ENCODE peak calls at places on chromosomes 2 and 18, in nine cellular contexts. One of them, this sample, is unnamed.

GRCh38 chr2:169254774-169255173 is 107.6 kb downstream of the LRP2 start:
- DNase-seq in GM20000: no peak
- DNase-seq in CD4-positive, alpha-beta T cell: no peak
- DNase-seq in CD8-positive, alpha-beta T cell: no peak
- DNase-seq in sigmoid colon: no peak
- DNase-seq in BE2C: no peak
- DNase-seq in omental fat pad: no peak
- DNase-seq in prostate gland: no peak
- DNase-seq in foreskin fibroblast: no peak
- DNase-seq in this sample: no peak

GRCh38 chr2:175732523-175732922 is 269.5 kb downstream of the LNPK start:
- DNase-seq in BE2C: no peak
- DNase-seq in prostate gland: no peak
- DNase-seq in CD8-positive, alpha-beta T cell: no peak
- DNase-seq in foreskin fibroblast: no peak
- DNase-seq in omental fat pad: no peak
- DNase-seq in GM20000: no peak
- DNase-seq in CD4-positive, alpha-beta T cell: no peak
- DNase-seq in sigmoid colon: no peak
- DNase-seq in this sample: no peak

GRCh38 chr2:3849213-3849612 is 145.8 kb downstream of the DCDC2C start:
- DNase-seq in BE2C: no peak
- DNase-seq in GM20000: no peak
- DNase-seq in sigmoid colon: no peak
- DNase-seq in CD4-positive, alpha-beta T cell: no peak
- DNase-seq in foreskin fibroblast: no peak
- DNase-seq in omental fat pad: no peak
- DNase-seq in prostate gland: no peak
- DNase-seq in CD8-positive, alpha-beta T cell: no peak
- DNase-seq in this sample: no peak

GRCh38 chr18:61946449-61946848 is 53.6 kb upstream of the RNF152 start:
- DNase-seq in CD8-positive, alpha-beta T cell: no peak
- DNase-seq in CD4-positive, alpha-beta T cell: no peak
- DNase-seq in GM20000: no peak
- DNase-seq in prostate gland: no peak
- DNase-seq in BE2C: no peak
- DNase-seq in sigmoid colon: no peak
- DNase-seq in omental fat pad: no peak
- DNase-seq in foreskin fibroblast: peak
- DNase-seq in this sample: no peak

GRCh38 chr2:235833971-235834620 is 334.1 kb downstream of the GBX2 start:
- DNase-seq in CD8-positive, alpha-beta T cell: no peak
- DNase-seq in omental fat pad: no peak
- DNase-seq in sigmoid colon: peak
- DNase-seq in foreskin fibroblast: no peak
- DNase-seq in GM20000: no peak
- DNase-seq in prostate gland: no peak
- DNase-seq in CD4-positive, alpha-beta T cell: no peak
- DNase-seq in BE2C: no peak
- DNase-seq in this sample: no peak

GRCh38 chr2:201881731-201882130 is 75.4 kb downstream of the CDK15 start:
- DNase-seq in GM20000: no peak
- DNase-seq in sigmoid colon: no peak
- DNase-seq in CD8-positive, alpha-beta T cell: no peak
- DNase-seq in CD4-positive, alpha-beta T cell: no peak
- DNase-seq in foreskin fibroblast: no peak
- DNase-seq in BE2C: no peak
- DNase-seq in omental fat pad: no peak
- DNase-seq in prostate gland: no peak
- DNase-seq in this sample: no peak

GRCh38 chr18:38801640-38802039 is 1236.0 kb upstream of the CELF4 start:
- DNase-seq in CD8-positive, alpha-beta T cell: no peak
- DNase-seq in CD4-positive, alpha-beta T cell: no peak
- DNase-seq in GM20000: no peak
- DNase-seq in omental fat pad: no peak
- DNase-seq in foreskin fibroblast: no peak
- DNase-seq in sigmoid colon: no peak
- DNase-seq in BE2C: no peak
- DNase-seq in prostate gland: no peak
- DNase-seq in this sample: no peak

GRCh38 chr2:96231316-96231715 is 22.7 kb upstream of the STARD7 start:
- DNase-seq in BE2C: no peak
- DNase-seq in foreskin fibroblast: no peak
- DNase-seq in CD4-positive, alpha-beta T cell: no peak
- DNase-seq in omental fat pad: no peak
- DNase-seq in sigmoid colon: no peak
- DNase-seq in prostate gland: no peak
- DNase-seq in GM20000: no peak
- DNase-seq in CD8-positive, alpha-beta T cell: no peak
- DNase-seq in this sample: no peak

GRCh38 chr2:201860541-201861154 is 54.3 kb downstream of the CDK15 start:
- DNase-seq in omental fat pad: no peak
- DNase-seq in sigmoid colon: peak
- DNase-seq in prostate gland: peak
- DNase-seq in foreskin fibroblast: peak
- DNase-seq in CD4-positive, alpha-beta T cell: no peak
- DNase-seq in CD8-positive, alpha-beta T cell: no peak
- DNase-seq in GM20000: peak
- DNase-seq in BE2C: peak
- DNase-seq in this sample: peak

GRCh38 chr18:46406539-46406932 is 250.5 kb downstream of the LOXHD1 start:
- DNase-seq in foreskin fibroblast: no peak
- DNase-seq in prostate gland: no peak
- DNase-seq in omental fat pad: no peak
- DNase-seq in CD4-positive, alpha-beta T cell: no peak
- DNase-seq in sigmoid colon: no peak
- DNase-seq in BE2C: no peak
- DNase-seq in CD8-positive, alpha-beta T cell: no peak
- DNase-seq in GM20000: no peak
- DNase-seq in this sample: no peak

GRCh38 chr2:95760839-95761525 is 169.2 kb downstream of the TRIM43 start:
- DNase-seq in CD8-positive, alpha-beta T cell: no peak
- DNase-seq in CD4-positive, alpha-beta T cell: no peak
- DNase-seq in omental fat pad: no peak
- DNase-seq in sigmoid colon: no peak
- DNase-seq in prostate gland: no peak
- DNase-seq in foreskin fibroblast: peak
- DNase-seq in GM20000: no peak
- DNase-seq in BE2C: no peak
- DNase-seq in this sample: no peak

GRCh38 chr2:241701155-241701404 is 759 bp upstream of the ING5 start:
- DNase-seq in GM20000: no peak
- DNase-seq in omental fat pad: no peak
- DNase-seq in foreskin fibroblast: no peak
- DNase-seq in sigmoid colon: no peak
- DNase-seq in CD4-positive, alpha-beta T cell: no peak
- DNase-seq in BE2C: no peak
- DNase-seq in prostate gland: no peak
- DNase-seq in CD8-positive, alpha-beta T cell: no peak
- DNase-seq in this sample: no peak

GRCh38 chr2:61117534-61117933 is 44.5 kb upstream of the C2orf74 start:
- DNase-seq in sigmoid colon: no peak
- DNase-seq in prostate gland: no peak
- DNase-seq in foreskin fibroblast: peak
- DNase-seq in CD8-positive, alpha-beta T cell: no peak
- DNase-seq in omental fat pad: no peak
- DNase-seq in GM20000: peak
- DNase-seq in CD4-positive, alpha-beta T cell: no peak
- DNase-seq in BE2C: no peak
- DNase-seq in this sample: no peak

GRCh38 chr2:214127178-214127970 is 283.5 kb upstream of the VWC2L start:
- DNase-seq in prostate gland: no peak
- DNase-seq in GM20000: no peak
- DNase-seq in CD8-positive, alpha-beta T cell: no peak
- DNase-seq in BE2C: no peak
- DNase-seq in CD4-positive, alpha-beta T cell: no peak
- DNase-seq in omental fat pad: no peak
- DNase-seq in sigmoid colon: no peak
- DNase-seq in foreskin fibroblast: peak
- DNase-seq in this sample: no peak

GRCh38 chr2:113977660-113978523 is 88.0 kb downstream of the ACTR3 start:
- DNase-seq in foreskin fibroblast: peak
- DNase-seq in BE2C: peak
- DNase-seq in prostate gland: no peak
- DNase-seq in sigmoid colon: no peak
- DNase-seq in CD8-positive, alpha-beta T cell: no peak
- DNase-seq in GM20000: no peak
- DNase-seq in CD4-positive, alpha-beta T cell: no peak
- DNase-seq in omental fat pad: no peak
- DNase-seq in this sample: no peak
- TF ChIP-seq CTCF in foreskin fibroblast: peak
- TF ChIP-seq CTCF in BE2C: peak
- TF ChIP-seq CTCF in prostate gland: no peak
- TF ChIP-seq CTCF in sigmoid colon: no peak
- TF ChIP-seq CTCF in CD8-positive, alpha-beta T cell: no peak
- TF ChIP-seq CTCF in GM20000: no peak
- TF ChIP-seq CTCF in CD4-positive, alpha-beta T cell: no peak
- TF ChIP-seq CTCF in omental fat pad: no peak
- TF ChIP-seq CTCF in this sample: no peak

GRCh38 chr18:9832871-9833270 is 52.9 kb upstream of the TXNDC2 start:
- DNase-seq in sigmoid colon: no peak
- DNase-seq in foreskin fibroblast: no peak
- DNase-seq in CD8-positive, alpha-beta T cell: no peak
- DNase-seq in CD4-positive, alpha-beta T cell: no peak
- DNase-seq in GM20000: no peak
- DNase-seq in BE2C: no peak
- DNase-seq in omental fat pad: no peak
- DNase-seq in prostate gland: no peak
- DNase-seq in this sample: no peak

GRCh38 chr18:9828794-9829712 is 56.7 kb upstream of the TXNDC2 start:
- DNase-seq in CD4-positive, alpha-beta T cell: no peak
- DNase-seq in CD8-positive, alpha-beta T cell: no peak
- DNase-seq in foreskin fibroblast: no peak
- DNase-seq in sigmoid colon: no peak
- DNase-seq in GM20000: no peak
- DNase-seq in prostate gland: no peak
- DNase-seq in omental fat pad: no peak
- DNase-seq in BE2C: no peak
- DNase-seq in this sample: no peak

GRCh38 chr18:9831723-9832199 is 54.0 kb upstream of the TXNDC2 start:
- DNase-seq in prostate gland: peak
- DNase-seq in foreskin fibroblast: no peak
- DNase-seq in BE2C: no peak
- DNase-seq in CD8-positive, alpha-beta T cell: no peak
- DNase-seq in CD4-positive, alpha-beta T cell: no peak
- DNase-seq in GM20000: no peak
- DNase-seq in sigmoid colon: no peak
- DNase-seq in omental fat pad: no peak
- DNase-seq in this sample: no peak

GRCh38 chr18:9827856-9828793 is 57.6 kb upstream of the TXNDC2 start:
- DNase-seq in GM20000: no peak
- DNase-seq in omental fat pad: no peak
- DNase-seq in BE2C: no peak
- DNase-seq in prostate gland: no peak
- DNase-seq in CD4-positive, alpha-beta T cell: no peak
- DNase-seq in sigmoid colon: peak
- DNase-seq in CD8-positive, alpha-beta T cell: no peak
- DNase-seq in foreskin fibroblast: peak
- DNase-seq in this sample: no peak

DNA sequence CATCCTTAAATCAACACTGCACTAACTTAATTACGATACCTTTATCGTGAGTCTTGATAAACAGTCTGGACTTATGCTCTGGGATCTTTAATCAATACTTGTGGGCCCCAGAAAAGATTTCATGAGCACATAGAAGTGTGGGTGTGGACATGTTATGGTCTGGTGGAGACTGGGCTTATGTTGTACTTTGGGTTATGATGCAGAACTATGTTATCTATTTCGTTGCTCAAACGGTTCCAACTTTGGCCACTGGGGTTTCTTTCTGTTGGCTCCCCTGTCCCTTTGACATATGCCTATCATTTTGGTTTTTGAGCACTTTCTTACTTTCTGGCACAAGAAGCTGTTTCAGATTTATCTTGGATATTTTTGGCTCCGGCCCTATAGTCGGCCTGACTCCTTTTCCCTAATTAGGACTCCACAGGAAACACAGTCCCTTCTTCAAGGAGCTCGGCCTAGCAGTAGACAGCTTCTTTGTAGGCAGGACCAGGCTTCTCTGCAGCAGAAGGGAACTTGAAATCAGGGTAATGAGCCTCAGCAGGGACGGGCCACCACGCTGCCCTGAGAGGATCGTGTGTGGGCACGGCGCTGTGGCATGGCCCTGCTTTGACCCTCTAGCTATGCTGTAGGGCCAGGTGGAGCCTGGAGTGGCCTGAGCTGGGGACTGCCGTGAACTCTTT is 54.6 kb upstream of the TXNDC2 start:
- DNase-seq in foreskin fibroblast: no peak
- DNase-seq in CD8-positive, alpha-beta T cell: no peak
- DNase-seq in GM20000: no peak
- DNase-seq in CD4-positive, alpha-beta T cell: no peak
- DNase-seq in sigmoid colon: no peak
- DNase-seq in omental fat pad: no peak
- DNase-seq in prostate gland: peak
- DNase-seq in BE2C: no peak
- DNase-seq in this sample: no peak
- TF ChIP-seq CTCF in foreskin fibroblast: no peak
- TF ChIP-seq CTCF in CD8-positive, alpha-beta T cell: no peak
- TF ChIP-seq CTCF in GM20000: no peak
- TF ChIP-seq CTCF in CD4-positive, alpha-beta T cell: no peak
- TF ChIP-seq CTCF in sigmoid colon: no peak
- TF ChIP-seq CTCF in omental fat pad: no peak
- TF ChIP-seq CTCF in prostate gland: no peak
- TF ChIP-seq CTCF in BE2C: peak
- TF ChIP-seq CTCF in this sample: peak

GRCh38 chr2:172208881-172209325 is 106.2 kb upstream of the DLX2 start:
- DNase-seq in BE2C: no peak
- DNase-seq in GM20000: no peak
- DNase-seq in sigmoid colon: no peak
- DNase-seq in prostate gland: no peak
- DNase-seq in CD8-positive, alpha-beta T cell: no peak
- DNase-seq in foreskin fibroblast: peak
- DNase-seq in CD4-positive, alpha-beta T cell: no peak
- DNase-seq in omental fat pad: no peak
- DNase-seq in this sample: no peak
- TF ChIP-seq CTCF in BE2C: no peak
- TF ChIP-seq CTCF in GM20000: no peak
- TF ChIP-seq CTCF in sigmoid colon: no peak
- TF ChIP-seq CTCF in prostate gland: no peak
- TF ChIP-seq CTCF in CD8-positive, alpha-beta T cell: no peak
- TF ChIP-seq CTCF in foreskin fibroblast: no peak
- TF ChIP-seq CTCF in CD4-positive, alpha-beta T cell: no peak
- TF ChIP-seq CTCF in omental fat pad: no peak
- TF ChIP-seq CTCF in this sample: no peak

DNA sequence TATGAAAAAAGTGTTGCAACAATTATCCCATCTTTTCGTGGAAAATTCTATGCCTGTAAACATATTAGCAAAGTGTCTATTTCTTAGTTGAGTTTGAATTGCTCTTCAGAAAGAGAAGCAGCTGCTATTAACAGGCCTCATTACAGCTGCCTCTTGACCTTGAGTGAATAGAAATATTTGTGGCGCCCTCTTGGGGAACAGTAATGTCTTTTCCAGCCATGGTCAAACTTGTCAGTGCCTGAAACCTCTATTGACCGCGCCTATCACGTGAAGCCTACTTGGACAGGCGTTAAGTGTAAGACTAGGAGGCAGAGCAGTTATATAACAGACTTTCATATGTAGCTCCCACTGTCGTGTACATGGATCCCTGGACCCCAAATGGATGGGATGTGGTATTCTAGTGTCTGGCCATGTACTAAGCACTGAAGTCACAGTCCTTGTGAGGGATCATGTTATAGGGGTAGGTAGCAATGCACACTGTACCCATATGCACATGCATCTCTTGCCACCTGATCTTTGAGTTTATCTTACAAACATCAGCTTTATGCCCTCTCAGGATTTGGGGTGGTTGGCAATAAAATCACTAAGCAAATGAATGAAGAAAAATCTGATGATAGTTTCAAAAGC is 245.0 kb downstream of the PTGR3 start:
- DNase-seq in foreskin fibroblast: no peak
- DNase-seq in sigmoid colon: no peak
- DNase-seq in omental fat pad: no peak
- DNase-seq in CD4-positive, alpha-beta T cell: no peak
- DNase-seq in GM20000: peak
- DNase-seq in CD8-positive, alpha-beta T cell: no peak
- DNase-seq in prostate gland: no peak
- DNase-seq in BE2C: peak
- DNase-seq in this sample: peak
- TF ChIP-seq CTCF in foreskin fibroblast: peak
- TF ChIP-seq CTCF in sigmoid colon: no peak
- TF ChIP-seq CTCF in omental fat pad: no peak
- TF ChIP-seq CTCF in CD4-positive, alpha-beta T cell: no peak
- TF ChIP-seq CTCF in GM20000: peak
- TF ChIP-seq CTCF in CD8-positive, alpha-beta T cell: no peak
- TF ChIP-seq CTCF in prostate gland: no peak
- TF ChIP-seq CTCF in BE2C: peak
- TF ChIP-seq CTCF in this sample: no peak